ENCODE peak calls at places on chromosomes 3 and 15, in eight cellular contexts. X is neural progenitor cell; L is AG04450; Q is aorta; U is heart right ventricle; H is cardiac muscle cell; E is CD8-positive, alpha-beta T cell; S is PC-3. P is an unnamed sample.

GRCh38 chr15:55694652-55695150 is 48.3 kb downstream of the PRTG start:
- DNase-seq in L (peak; percentile 37), E (no peak), S (peak; percentile 57), U (no peak), H (peak; percentile 74), X (peak; percentile 57), Q (no peak), P (peak; percentile 42)

GRCh38 chr3:18027161-18027939 is 284.9 kb upstream of the TBC1D5 start:
- DNase-seq in X (no peak), L (no peak), Q (no peak), E (no peak), H (no peak), S (no peak), U (peak; percentile 40), P (no peak)

GRCh38 chr3:187403768-187404270 is 35.6 kb downstream of the RTP4 start:
- DNase-seq in U (no peak), S (peak; percentile 89), X (no peak), L (peak; percentile 86), E (no peak), H (no peak), Q (no peak), P (no peak)

GRCh38 chr3:99087277-99087676 is 185.8 kb upstream of the DCBLD2 start:
- DNase-seq in E (no peak), Q (no peak), X (no peak), U (no peak), H (no peak), S (peak; percentile 80), L (no peak), P (no peak)

GRCh38 chr3:108183178-108183577 is 39.0 kb downstream of the IFT57 start:
- DNase-seq in E (no peak), Q (no peak), H (no peak), X (no peak), L (no peak), U (no peak), S (no peak), P (no peak)

GRCh38 chr3:177827517-177828249 is 630.4 kb upstream of the TBL1XR1 start:
- DNase-seq in Q (no peak), S (peak; percentile 88), U (no peak), X (no peak), H (no peak), E (no peak), L (peak; percentile 57), P (no peak)

GRCh38 chr3:11903047-11903446 is 56.4 kb upstream of the TAMM41 start:
- DNase-seq in X (no peak), U (no peak), E (no peak), S (no peak), H (no peak), Q (no peak), L (no peak), P (no peak)

GRCh38 chr15:98745650-98746374 is 97.5 kb downstream of the IGF1R start:
- DNase-seq in S (no peak), E (no peak), X (no peak), U (no peak), L (no peak), Q (no peak), H (no peak), P (no peak)

GRCh38 chr15:101534376-101534970 is 45.0 kb upstream of the PCSK6 start:
- DNase-seq in S (no peak), U (no peak), L (no peak), Q (no peak), H (no peak), X (peak; percentile 52), E (no peak), P (peak; percentile 16)

GRCh38 chr15:101536166-101536874 is 46.8 kb upstream of the PCSK6 start:
- DNase-seq in U (no peak), E (no peak), L (no peak), S (no peak), X (no peak), H (no peak), Q (no peak), P (peak; percentile 16)

GRCh38 chr15:101536875-101537405 is 47.4 kb upstream of the PCSK6 start:
- DNase-seq in X (no peak), L (no peak), U (no peak), H (no peak), S (no peak), Q (no peak), E (no peak), P (peak; percentile 14)

GRCh38 chr15:101533371-101534140 is 44.0 kb upstream of the PCSK6 start:
- DNase-seq in Q (no peak), U (no peak), E (no peak), X (no peak), H (no peak), L (no peak), S (no peak), P (peak; percentile 14)

DNA sequence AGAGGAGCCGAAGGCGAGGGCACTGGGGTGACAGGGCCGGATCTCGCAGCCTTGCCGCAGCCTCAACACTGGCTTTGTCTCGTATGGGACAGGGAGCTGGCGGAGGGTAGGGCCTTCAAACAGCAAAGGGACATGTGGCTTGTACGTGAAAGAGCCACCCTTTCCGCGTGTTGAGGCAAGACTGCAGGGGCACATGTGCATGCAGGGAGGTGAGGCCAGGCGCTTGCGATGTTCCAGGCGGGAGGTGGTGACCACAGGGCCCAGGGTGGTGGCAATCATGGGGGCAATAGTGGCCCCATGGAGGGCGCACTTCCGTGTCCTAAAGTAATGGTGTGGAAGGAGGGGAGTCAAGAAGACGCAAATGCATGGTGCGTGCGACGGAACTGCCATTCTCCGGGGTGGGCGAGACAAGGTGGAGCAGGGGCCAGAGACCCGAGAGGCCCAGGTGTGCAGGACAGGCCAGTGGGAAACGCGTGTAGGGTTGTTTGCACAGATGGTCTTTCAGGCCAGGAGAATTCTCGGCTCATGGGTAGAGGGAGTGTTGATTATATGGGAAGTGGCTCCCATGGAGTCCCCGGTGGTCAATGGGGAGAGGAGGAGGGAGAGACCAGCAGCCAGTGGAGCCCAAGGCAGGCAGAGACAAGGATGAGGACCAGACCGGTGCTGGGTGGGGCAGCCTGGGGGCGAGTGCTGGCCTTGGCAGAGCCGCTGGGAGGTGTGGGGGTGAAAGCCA is 45.8 kb upstream of the PCSK6 start:
- DNase-seq in X (no peak), S (no peak), H (no peak), Q (no peak), L (no peak), E (no peak), U (no peak), P (peak; percentile 13)
- H3K4me3 ChIP-seq in X (no peak overlapping the region), S (no peak overlapping the region), H (no peak overlapping the region), Q (no peak overlapping the region), L (no peak overlapping the region), E (no peak overlapping the region), U (no peak overlapping the region), P (no peak overlapping the region)

GRCh38 chr15:41957021-41957897 is 15.1 kb downstream of the EHD4 start:
- DNase-seq in S (no peak), H (peak; percentile 79), U (no peak), Q (no peak), L (no peak), X (no peak), E (no peak), P (no peak)
- H3K27ac ChIP-seq in S (no peak overlapping the region), H (peak overlapping the region; percentile 92), U (peak overlapping the region; percentile 73), Q (no peak overlapping the region), L (no peak overlapping the region), X (no peak overlapping the region), E (no peak overlapping the region), P (peak overlapping the region; percentile 17)

GRCh38 chr15:75063338-75063737 is 39.9 kb downstream of the PPCDC start:
- DNase-seq in X (no peak), E (no peak), L (no peak), U (no peak), Q (no peak), S (no peak), H (no peak), P (no peak)

GRCh38 chr15:75065851-75066509 is 42.6 kb downstream of the PPCDC start:
- DNase-seq in E (no peak), L (no peak), Q (no peak), S (peak; percentile 20), H (no peak), U (no peak), X (no peak), P (no peak)

GRCh38 chr15:75062706-75063105 is 39.3 kb downstream of the PPCDC start:
- DNase-seq in S (no peak), E (no peak), H (no peak), Q (no peak), X (no peak), U (no peak), L (no peak), P (no peak)

GRCh38 chr15:75065467-75065850 is 42.1 kb downstream of the PPCDC start:
- DNase-seq in H (no peak), S (peak; percentile 45), E (no peak), X (no peak), U (no peak), L (no peak), Q (no peak), P (no peak)

DNA sequence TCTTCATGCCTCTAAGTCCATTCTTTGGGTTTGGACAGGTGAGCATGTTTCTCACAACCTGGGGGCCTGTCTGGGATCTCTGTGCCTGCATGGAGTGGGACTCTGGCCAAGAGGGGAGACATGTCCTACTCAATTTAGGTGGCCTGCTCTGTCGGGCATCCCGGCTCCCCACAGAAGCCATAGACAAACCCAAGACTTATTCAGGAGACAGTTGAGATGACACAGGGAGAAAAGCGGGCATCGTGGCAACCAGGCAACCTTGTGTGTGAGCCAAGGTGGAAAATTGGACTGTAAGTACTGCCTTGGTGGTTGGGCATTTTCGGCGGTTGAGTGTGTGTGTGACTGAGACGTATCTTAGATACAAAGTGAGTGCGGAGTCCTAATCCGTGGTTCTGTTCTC is 40.5 kb downstream of the PPCDC start:
- DNase-seq in L (no peak), S (no peak), H (no peak), Q (no peak), E (no peak), X (no peak), U (no peak), P (no peak)
- H3K27me3 ChIP-seq in L (peaks cover 2% of the 10 kb centered on the region), S (no peaks in the 10 kb centered on the region), H (no peaks in the 10 kb centered on the region), Q (no peaks in the 10 kb centered on the region), E (no peaks in the 10 kb centered on the region), X (no peaks in the 10 kb centered on the region), U (no peaks in the 10 kb centered on the region), P (no peaks in the 10 kb centered on the region)

GRCh38 chr15:96324192-96324895 is 6.2 kb upstream of the NR2F2 start:
- DNase-seq in Q (no peak), X (peak; percentile 61), L (no peak), S (peak; percentile 53), H (no peak), U (no peak), E (no peak), P (peak; percentile 20)

GRCh38 chr15:96323250-96324162 is 7.0 kb upstream of the NR2F2 start:
- DNase-seq in X (peak; percentile 86), E (no peak), S (no peak), U (no peak), L (no peak), Q (no peak), H (no peak), P (no peak)

GRCh38 chr15:96320703-96321421 is 9.6 kb upstream of the NR2F2 start:
- DNase-seq in L (no peak), Q (no peak), S (no peak), U (no peak), H (no peak), E (no peak), X (peak; percentile 23), P (no peak)

GRCh38 chr15:96322401-96323249 is 7.9 kb upstream of the NR2F2 start:
- DNase-seq in Q (no peak), E (no peak), S (peak; percentile 10), L (no peak), H (no peak), X (peak; percentile 78), U (peak; percentile 32), P (peak; percentile 19)

DNA sequence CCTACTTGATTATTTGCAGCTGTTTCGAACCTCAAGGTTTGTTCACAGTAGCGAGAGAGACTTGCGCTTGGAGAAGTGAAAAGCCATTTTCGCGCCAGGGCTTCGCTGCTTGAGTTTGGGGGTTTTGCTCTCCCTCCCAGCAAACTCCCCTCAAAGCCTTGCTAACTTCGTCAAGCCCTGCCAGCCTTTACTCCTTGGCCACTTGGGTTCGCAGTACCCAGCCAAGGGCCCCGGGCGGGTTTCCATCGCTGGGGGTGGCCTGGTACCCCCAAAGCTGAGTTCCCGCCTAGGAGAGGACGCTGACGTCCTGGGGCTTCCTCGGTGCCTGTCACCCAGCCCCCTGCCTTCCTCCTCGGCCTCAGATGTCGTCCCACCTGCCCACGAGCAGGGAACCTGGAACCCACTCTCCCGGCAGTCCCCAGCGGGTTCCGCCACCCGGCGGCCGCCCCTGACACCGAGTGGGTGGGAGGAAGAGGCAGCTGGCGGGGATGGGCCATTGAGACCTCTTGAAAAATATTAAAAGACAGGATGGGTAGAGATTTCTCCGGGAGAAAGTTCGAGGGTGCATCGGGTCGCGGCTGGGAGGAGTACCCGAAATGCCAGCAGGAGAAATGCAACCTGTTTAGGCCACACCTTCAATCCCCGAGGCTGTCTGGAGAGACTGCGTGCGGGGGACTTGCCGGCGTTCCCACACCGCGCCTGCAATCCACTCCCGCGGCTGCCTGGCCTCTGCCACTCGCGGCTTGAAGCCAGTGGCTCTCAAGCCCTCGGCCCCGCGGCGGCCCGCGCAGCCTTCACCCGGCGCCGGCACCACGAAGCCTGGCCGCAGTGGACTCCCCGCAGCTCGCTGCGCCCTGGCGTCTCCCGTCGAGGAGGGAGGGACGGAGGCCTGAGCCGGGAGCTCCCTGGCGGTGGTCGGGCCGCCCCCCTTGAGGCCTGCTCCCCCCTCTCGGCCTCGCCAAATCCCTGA is 8.8 kb upstream of the NR2F2 start:
- DNase-seq in U (peak; percentile 23), L (no peak), X (peak; percentile 60), H (no peak), Q (no peak), S (peak; percentile 16), E (no peak), P (peak; percentile 19)
- H3K4me3 ChIP-seq in U (peak overlapping the region; percentile 39), L (peak overlapping the region; percentile 48), X (peak overlapping the region; percentile 74), H (no peak overlapping the region), Q (peak overlapping the region; percentile 27), S (peak overlapping the region; percentile 66), E (no peak overlapping the region), P (peak overlapping the region; percentile 24)

P was measured in colonic mucosa.